ENCODE peak calls at places on chromosomes 13 and 19, in ten cellular contexts. One of them, this sample, is unnamed.

GRCh38 chr13:98291658-98292057 is 114.6 kb upstream of the RNF113B start:
- DNase-seq in activated naive CD4-positive, alpha-beta T cell treated with Interleukin-2 at 50 U/mL for 16 hours: no peak
- DNase-seq in fibroblast of the conjunctiva: no peak
- DNase-seq in cardiac fibroblast: no peak
- DNase-seq in psoas muscle: no peak
- DNase-seq in H1: no peak
- DNase-seq in activated CD8-positive, alpha-beta T cell treated with anti-CD3 and anti-CD28 coated beads, Interleukin-2, amount 10 ng/mL, durations not matched to agents 7 days and 5 days: no peak
- DNase-seq in stimulated activated CD8-positive, alpha-beta memory T cell treated with anti-CD3 and anti-CD28 coated beads, Interleukin-7, amount 100 ng/mL, for 48 hours: no peak
- DNase-seq in frontal cortex: peak; percentile 13
- DNase-seq in GM13976: no peak
- DNase-seq in this sample: no peak

GRCh38 chr13:24365191-24365590 is 55.8 kb downstream of the C1QTNF9 start:
- DNase-seq in activated naive CD4-positive, alpha-beta T cell treated with Interleukin-2 at 50 U/mL for 16 hours: no peak
- DNase-seq in fibroblast of the conjunctiva: no peak
- DNase-seq in activated CD8-positive, alpha-beta T cell treated with anti-CD3 and anti-CD28 coated beads, Interleukin-2, amount 10 ng/mL, durations not matched to agents 7 days and 5 days: no peak
- DNase-seq in H1: no peak
- DNase-seq in stimulated activated CD8-positive, alpha-beta memory T cell treated with anti-CD3 and anti-CD28 coated beads, Interleukin-7, amount 100 ng/mL, for 48 hours: no peak
- DNase-seq in GM13976: no peak
- DNase-seq in frontal cortex: no peak
- DNase-seq in psoas muscle: no peak
- DNase-seq in cardiac fibroblast: no peak
- DNase-seq in this sample: no peak

GRCh38 chr19:18086590-18087138 is at the start of gene IL12RB1:
- DNase-seq in cardiac fibroblast: no peak
- DNase-seq in fibroblast of the conjunctiva: no peak
- DNase-seq in frontal cortex: no peak
- DNase-seq in activated CD8-positive, alpha-beta T cell treated with anti-CD3 and anti-CD28 coated beads, Interleukin-2, amount 10 ng/mL, durations not matched to agents 7 days and 5 days: peak; percentile 87
- DNase-seq in psoas muscle: no peak
- DNase-seq in GM13976: peak; percentile 73
- DNase-seq in activated naive CD4-positive, alpha-beta T cell treated with Interleukin-2 at 50 U/mL for 16 hours: peak; percentile 59
- DNase-seq in H1: no peak
- DNase-seq in stimulated activated CD8-positive, alpha-beta memory T cell treated with anti-CD3 and anti-CD28 coated beads, Interleukin-7, amount 100 ng/mL, for 48 hours: no peak
- DNase-seq in this sample: no peak

GRCh38 chr19:55476100-55476775 is at the start of gene ZNF628:
- DNase-seq in cardiac fibroblast: peak; percentile 98
- DNase-seq in activated CD8-positive, alpha-beta T cell treated with anti-CD3 and anti-CD28 coated beads, Interleukin-2, amount 10 ng/mL, durations not matched to agents 7 days and 5 days: peak; percentile 99
- DNase-seq in GM13976: peak; percentile 99
- DNase-seq in activated naive CD4-positive, alpha-beta T cell treated with Interleukin-2 at 50 U/mL for 16 hours: peak; percentile 99
- DNase-seq in stimulated activated CD8-positive, alpha-beta memory T cell treated with anti-CD3 and anti-CD28 coated beads, Interleukin-7, amount 100 ng/mL, for 48 hours: peak; percentile 97
- DNase-seq in fibroblast of the conjunctiva: peak; percentile 95
- DNase-seq in H1: peak; percentile 96
- DNase-seq in frontal cortex: peak; percentile 99
- DNase-seq in psoas muscle: peak; percentile 100
- DNase-seq in this sample: peak; percentile 95

GRCh38 chr19:10018219-10018618 is 4.9 kb downstream of the RDH8 start:
- DNase-seq in activated naive CD4-positive, alpha-beta T cell treated with Interleukin-2 at 50 U/mL for 16 hours: no peak
- DNase-seq in frontal cortex: no peak
- DNase-seq in activated CD8-positive, alpha-beta T cell treated with anti-CD3 and anti-CD28 coated beads, Interleukin-2, amount 10 ng/mL, durations not matched to agents 7 days and 5 days: no peak
- DNase-seq in stimulated activated CD8-positive, alpha-beta memory T cell treated with anti-CD3 and anti-CD28 coated beads, Interleukin-7, amount 100 ng/mL, for 48 hours: no peak
- DNase-seq in H1: no peak
- DNase-seq in cardiac fibroblast: peak; percentile 63
- DNase-seq in fibroblast of the conjunctiva: no peak
- DNase-seq in GM13976: no peak
- DNase-seq in psoas muscle: no peak
- DNase-seq in this sample: no peak

GRCh38 chr19:41302624-41303351 is 7.2 kb upstream of the CCDC97 start:
- DNase-seq in GM13976: peak; percentile 83
- DNase-seq in activated naive CD4-positive, alpha-beta T cell treated with Interleukin-2 at 50 U/mL for 16 hours: peak; percentile 79
- DNase-seq in fibroblast of the conjunctiva: no peak
- DNase-seq in frontal cortex: no peak
- DNase-seq in stimulated activated CD8-positive, alpha-beta memory T cell treated with anti-CD3 and anti-CD28 coated beads, Interleukin-7, amount 100 ng/mL, for 48 hours: peak; percentile 83
- DNase-seq in cardiac fibroblast: no peak
- DNase-seq in psoas muscle: no peak
- DNase-seq in activated CD8-positive, alpha-beta T cell treated with anti-CD3 and anti-CD28 coated beads, Interleukin-2, amount 10 ng/mL, durations not matched to agents 7 days and 5 days: peak; percentile 83
- DNase-seq in H1: no peak
- DNase-seq in this sample: no peak

GRCh38 chr13:20157387-20157786 is 3.5 kb downstream of the GJA3 start:
- DNase-seq in stimulated activated CD8-positive, alpha-beta memory T cell treated with anti-CD3 and anti-CD28 coated beads, Interleukin-7, amount 100 ng/mL, for 48 hours: no peak
- DNase-seq in GM13976: no peak
- DNase-seq in frontal cortex: no peak
- DNase-seq in H1: no peak
- DNase-seq in fibroblast of the conjunctiva: no peak
- DNase-seq in activated naive CD4-positive, alpha-beta T cell treated with Interleukin-2 at 50 U/mL for 16 hours: no peak
- DNase-seq in activated CD8-positive, alpha-beta T cell treated with anti-CD3 and anti-CD28 coated beads, Interleukin-2, amount 10 ng/mL, durations not matched to agents 7 days and 5 days: no peak
- DNase-seq in psoas muscle: no peak
- DNase-seq in cardiac fibroblast: no peak
- DNase-seq in this sample: no peak

GRCh38 chr19:28020631-28021315 is 1192.2 kb downstream of the UQCRFS1 start:
- DNase-seq in activated CD8-positive, alpha-beta T cell treated with anti-CD3 and anti-CD28 coated beads, Interleukin-2, amount 10 ng/mL, durations not matched to agents 7 days and 5 days: no peak
- DNase-seq in fibroblast of the conjunctiva: no peak
- DNase-seq in H1: no peak
- DNase-seq in activated naive CD4-positive, alpha-beta T cell treated with Interleukin-2 at 50 U/mL for 16 hours: no peak
- DNase-seq in psoas muscle: no peak
- DNase-seq in frontal cortex: no peak
- DNase-seq in GM13976: no peak
- DNase-seq in stimulated activated CD8-positive, alpha-beta memory T cell treated with anti-CD3 and anti-CD28 coated beads, Interleukin-7, amount 100 ng/mL, for 48 hours: no peak
- DNase-seq in cardiac fibroblast: no peak
- DNase-seq in this sample: no peak

GRCh38 chr19:15296353-15296752 is 36.0 kb downstream of the BRD4 start:
- DNase-seq in psoas muscle: no peak
- DNase-seq in activated CD8-positive, alpha-beta T cell treated with anti-CD3 and anti-CD28 coated beads, Interleukin-2, amount 10 ng/mL, durations not matched to agents 7 days and 5 days: no peak
- DNase-seq in fibroblast of the conjunctiva: no peak
- DNase-seq in H1: no peak
- DNase-seq in activated naive CD4-positive, alpha-beta T cell treated with Interleukin-2 at 50 U/mL for 16 hours: no peak
- DNase-seq in stimulated activated CD8-positive, alpha-beta memory T cell treated with anti-CD3 and anti-CD28 coated beads, Interleukin-7, amount 100 ng/mL, for 48 hours: no peak
- DNase-seq in frontal cortex: no peak
- DNase-seq in cardiac fibroblast: no peak
- DNase-seq in GM13976: no peak
- DNase-seq in this sample: no peak

GRCh38 chr13:30061217-30061616 is 210.8 kb upstream of the UBL3 start:
- DNase-seq in GM13976: no peak
- DNase-seq in psoas muscle: no peak
- DNase-seq in activated naive CD4-positive, alpha-beta T cell treated with Interleukin-2 at 50 U/mL for 16 hours: no peak
- DNase-seq in frontal cortex: no peak
- DNase-seq in fibroblast of the conjunctiva: no peak
- DNase-seq in activated CD8-positive, alpha-beta T cell treated with anti-CD3 and anti-CD28 coated beads, Interleukin-2, amount 10 ng/mL, durations not matched to agents 7 days and 5 days: no peak
- DNase-seq in stimulated activated CD8-positive, alpha-beta memory T cell treated with anti-CD3 and anti-CD28 coated beads, Interleukin-7, amount 100 ng/mL, for 48 hours: no peak
- DNase-seq in cardiac fibroblast: no peak
- DNase-seq in H1: no peak
- DNase-seq in this sample: no peak

GRCh38 chr13:112487127-112487517 is 100.8 kb downstream of the TUBGCP3 start:
- DNase-seq in frontal cortex: no peak
- DNase-seq in activated naive CD4-positive, alpha-beta T cell treated with Interleukin-2 at 50 U/mL for 16 hours: no peak
- DNase-seq in stimulated activated CD8-positive, alpha-beta memory T cell treated with anti-CD3 and anti-CD28 coated beads, Interleukin-7, amount 100 ng/mL, for 48 hours: no peak
- DNase-seq in H1: no peak
- DNase-seq in GM13976: no peak
- DNase-seq in fibroblast of the conjunctiva: no peak
- DNase-seq in cardiac fibroblast: no peak
- DNase-seq in activated CD8-positive, alpha-beta T cell treated with anti-CD3 and anti-CD28 coated beads, Interleukin-2, amount 10 ng/mL, durations not matched to agents 7 days and 5 days: no peak
- DNase-seq in psoas muscle: no peak
- DNase-seq in this sample: no peak

GRCh38 chr13:100235311-100235901 is 146.5 kb downstream of the PCCA start:
- DNase-seq in H1: no peak
- DNase-seq in stimulated activated CD8-positive, alpha-beta memory T cell treated with anti-CD3 and anti-CD28 coated beads, Interleukin-7, amount 100 ng/mL, for 48 hours: no peak
- DNase-seq in fibroblast of the conjunctiva: peak; percentile 46
- DNase-seq in activated naive CD4-positive, alpha-beta T cell treated with Interleukin-2 at 50 U/mL for 16 hours: no peak
- DNase-seq in activated CD8-positive, alpha-beta T cell treated with anti-CD3 and anti-CD28 coated beads, Interleukin-2, amount 10 ng/mL, durations not matched to agents 7 days and 5 days: peak; percentile 31
- DNase-seq in cardiac fibroblast: peak; percentile 82
- DNase-seq in psoas muscle: no peak
- DNase-seq in GM13976: peak; percentile 42
- DNase-seq in frontal cortex: peak; percentile 26
- DNase-seq in this sample: no peak

GRCh38 chr19:33344210-33344609 is 29.3 kb upstream of the CEBPG start:
- DNase-seq in H1: no peak
- DNase-seq in frontal cortex: no peak
- DNase-seq in cardiac fibroblast: peak; percentile 21
- DNase-seq in GM13976: no peak
- DNase-seq in psoas muscle: peak; percentile 51
- DNase-seq in fibroblast of the conjunctiva: no peak
- DNase-seq in stimulated activated CD8-positive, alpha-beta memory T cell treated with anti-CD3 and anti-CD28 coated beads, Interleukin-7, amount 100 ng/mL, for 48 hours: no peak
- DNase-seq in activated naive CD4-positive, alpha-beta T cell treated with Interleukin-2 at 50 U/mL for 16 hours: no peak
- DNase-seq in activated CD8-positive, alpha-beta T cell treated with anti-CD3 and anti-CD28 coated beads, Interleukin-2, amount 10 ng/mL, durations not matched to agents 7 days and 5 days: no peak
- DNase-seq in this sample: no peak

GRCh38 chr13:80329250-80329649 is 11.7 kb downstream of the SPRY2 start:
- DNase-seq in activated CD8-positive, alpha-beta T cell treated with anti-CD3 and anti-CD28 coated beads, Interleukin-2, amount 10 ng/mL, durations not matched to agents 7 days and 5 days: no peak
- DNase-seq in activated naive CD4-positive, alpha-beta T cell treated with Interleukin-2 at 50 U/mL for 16 hours: no peak
- DNase-seq in frontal cortex: no peak
- DNase-seq in H1: no peak
- DNase-seq in cardiac fibroblast: no peak
- DNase-seq in fibroblast of the conjunctiva: no peak
- DNase-seq in psoas muscle: no peak
- DNase-seq in stimulated activated CD8-positive, alpha-beta memory T cell treated with anti-CD3 and anti-CD28 coated beads, Interleukin-7, amount 100 ng/mL, for 48 hours: no peak
- DNase-seq in GM13976: no peak
- DNase-seq in this sample: no peak

GRCh38 chr13:33678906-33679657 is 138.9 kb upstream of the RFC3 start:
- DNase-seq in fibroblast of the conjunctiva: no peak
- DNase-seq in cardiac fibroblast: peak; percentile 94
- DNase-seq in H1: no peak
- DNase-seq in stimulated activated CD8-positive, alpha-beta memory T cell treated with anti-CD3 and anti-CD28 coated beads, Interleukin-7, amount 100 ng/mL, for 48 hours: peak; percentile 82
- DNase-seq in frontal cortex: peak; percentile 40
- DNase-seq in GM13976: peak; percentile 88
- DNase-seq in activated CD8-positive, alpha-beta T cell treated with anti-CD3 and anti-CD28 coated beads, Interleukin-2, amount 10 ng/mL, durations not matched to agents 7 days and 5 days: peak; percentile 42
- DNase-seq in psoas muscle: peak; percentile 51
- DNase-seq in activated naive CD4-positive, alpha-beta T cell treated with Interleukin-2 at 50 U/mL for 16 hours: peak; percentile 87
- DNase-seq in this sample: no peak

GRCh38 chr13:23578411-23579071 is 8.3 kb downstream of the TNFRSF19 start:
- DNase-seq in stimulated activated CD8-positive, alpha-beta memory T cell treated with anti-CD3 and anti-CD28 coated beads, Interleukin-7, amount 100 ng/mL, for 48 hours: peak; percentile 49
- DNase-seq in psoas muscle: peak; percentile 87
- DNase-seq in H1: peak; percentile 82
- DNase-seq in GM13976: peak; percentile 75
- DNase-seq in activated CD8-positive, alpha-beta T cell treated with anti-CD3 and anti-CD28 coated beads, Interleukin-2, amount 10 ng/mL, durations not matched to agents 7 days and 5 days: peak; percentile 78
- DNase-seq in activated naive CD4-positive, alpha-beta T cell treated with Interleukin-2 at 50 U/mL for 16 hours: peak; percentile 70
- DNase-seq in cardiac fibroblast: peak; percentile 72
- DNase-seq in frontal cortex: no peak
- DNase-seq in fibroblast of the conjunctiva: peak; percentile 38
- DNase-seq in this sample: no peak

GRCh38 chr13:50733392-50733791 is 110.1 kb downstream of the DLEU7 start:
- DNase-seq in cardiac fibroblast: no peak
- DNase-seq in H1: no peak
- DNase-seq in activated naive CD4-positive, alpha-beta T cell treated with Interleukin-2 at 50 U/mL for 16 hours: no peak
- DNase-seq in activated CD8-positive, alpha-beta T cell treated with anti-CD3 and anti-CD28 coated beads, Interleukin-2, amount 10 ng/mL, durations not matched to agents 7 days and 5 days: no peak
- DNase-seq in fibroblast of the conjunctiva: no peak
- DNase-seq in frontal cortex: no peak
- DNase-seq in GM13976: no peak
- DNase-seq in stimulated activated CD8-positive, alpha-beta memory T cell treated with anti-CD3 and anti-CD28 coated beads, Interleukin-7, amount 100 ng/mL, for 48 hours: no peak
- DNase-seq in psoas muscle: no peak
- DNase-seq in this sample: no peak

GRCh38 chr19:43726736-43727592 is 11.1 kb downstream of the IRGC start:
- DNase-seq in fibroblast of the conjunctiva: no peak
- DNase-seq in psoas muscle: no peak
- DNase-seq in activated CD8-positive, alpha-beta T cell treated with anti-CD3 and anti-CD28 coated beads, Interleukin-2, amount 10 ng/mL, durations not matched to agents 7 days and 5 days: no peak
- DNase-seq in activated naive CD4-positive, alpha-beta T cell treated with Interleukin-2 at 50 U/mL for 16 hours: no peak
- DNase-seq in GM13976: no peak
- DNase-seq in cardiac fibroblast: no peak
- DNase-seq in stimulated activated CD8-positive, alpha-beta memory T cell treated with anti-CD3 and anti-CD28 coated beads, Interleukin-7, amount 100 ng/mL, for 48 hours: no peak
- DNase-seq in H1: no peak
- DNase-seq in frontal cortex: no peak
- DNase-seq in this sample: peak; percentile 6

GRCh38 chr19:51002542-51003311 is 1.3 kb upstream of the KLK8 start:
- DNase-seq in activated CD8-positive, alpha-beta T cell treated with anti-CD3 and anti-CD28 coated beads, Interleukin-2, amount 10 ng/mL, durations not matched to agents 7 days and 5 days: peak; percentile 43
- DNase-seq in stimulated activated CD8-positive, alpha-beta memory T cell treated with anti-CD3 and anti-CD28 coated beads, Interleukin-7, amount 100 ng/mL, for 48 hours: peak; percentile 25
- DNase-seq in cardiac fibroblast: peak; percentile 18
- DNase-seq in H1: peak; percentile 83
- DNase-seq in GM13976: peak; percentile 60
- DNase-seq in psoas muscle: no peak
- DNase-seq in fibroblast of the conjunctiva: no peak
- DNase-seq in frontal cortex: no peak
- DNase-seq in activated naive CD4-positive, alpha-beta T cell treated with Interleukin-2 at 50 U/mL for 16 hours: no peak
- DNase-seq in this sample: no peak

GRCh38 chr19:39307233-39307821 is 11.1 kb downstream of the IFNL1 start:
- DNase-seq in H1: peak; percentile 89
- DNase-seq in frontal cortex: no peak
- DNase-seq in GM13976: no peak
- DNase-seq in fibroblast of the conjunctiva: no peak
- DNase-seq in stimulated activated CD8-positive, alpha-beta memory T cell treated with anti-CD3 and anti-CD28 coated beads, Interleukin-7, amount 100 ng/mL, for 48 hours: no peak
- DNase-seq in cardiac fibroblast: peak; percentile 10
- DNase-seq in psoas muscle: no peak
- DNase-seq in activated CD8-positive, alpha-beta T cell treated with anti-CD3 and anti-CD28 coated beads, Interleukin-2, amount 10 ng/mL, durations not matched to agents 7 days and 5 days: no peak
- DNase-seq in activated naive CD4-positive, alpha-beta T cell treated with Interleukin-2 at 50 U/mL for 16 hours: no peak
- DNase-seq in this sample: no peak

GRCh38 chr19:32691291-32691951 is at the start of gene NUDT19:
- DNase-seq in psoas muscle: peak; percentile 93
- DNase-seq in frontal cortex: peak; percentile 73
- DNase-seq in activated naive CD4-positive, alpha-beta T cell treated with Interleukin-2 at 50 U/mL for 16 hours: peak; percentile 84
- DNase-seq in stimulated activated CD8-positive, alpha-beta memory T cell treated with anti-CD3 and anti-CD28 coated beads, Interleukin-7, amount 100 ng/mL, for 48 hours: peak; percentile 79
- DNase-seq in GM13976: peak; percentile 91
- DNase-seq in fibroblast of the conjunctiva: peak; percentile 37
- DNase-seq in activated CD8-positive, alpha-beta T cell treated with anti-CD3 and anti-CD28 coated beads, Interleukin-2, amount 10 ng/mL, durations not matched to agents 7 days and 5 days: peak; percentile 88
- DNase-seq in cardiac fibroblast: peak; percentile 83
- DNase-seq in H1: peak; percentile 60
- DNase-seq in this sample: peak; percentile 85

GRCh38 chr19:14475251-14476073 is at the start of gene PTGER1:
- DNase-seq in GM13976: peak; percentile 67
- DNase-seq in H1: peak; percentile 76
- DNase-seq in cardiac fibroblast: peak; percentile 45
- DNase-seq in psoas muscle: no peak
- DNase-seq in frontal cortex: no peak
- DNase-seq in stimulated activated CD8-positive, alpha-beta memory T cell treated with anti-CD3 and anti-CD28 coated beads, Interleukin-7, amount 100 ng/mL, for 48 hours: no peak
- DNase-seq in activated naive CD4-positive, alpha-beta T cell treated with Interleukin-2 at 50 U/mL for 16 hours: peak; percentile 25
- DNase-seq in activated CD8-positive, alpha-beta T cell treated with anti-CD3 and anti-CD28 coated beads, Interleukin-2, amount 10 ng/mL, durations not matched to agents 7 days and 5 days: peak; percentile 60
- DNase-seq in fibroblast of the conjunctiva: no peak
- DNase-seq in this sample: no peak

GRCh38 chr19:29944415-29945012 is 2.5 kb downstream of the URI1 start:
- DNase-seq in psoas muscle: no peak
- DNase-seq in H1: no peak
- DNase-seq in stimulated activated CD8-positive, alpha-beta memory T cell treated with anti-CD3 and anti-CD28 coated beads, Interleukin-7, amount 100 ng/mL, for 48 hours: no peak
- DNase-seq in activated CD8-positive, alpha-beta T cell treated with anti-CD3 and anti-CD28 coated beads, Interleukin-2, amount 10 ng/mL, durations not matched to agents 7 days and 5 days: no peak
- DNase-seq in fibroblast of the conjunctiva: no peak
- DNase-seq in frontal cortex: no peak
- DNase-seq in GM13976: no peak
- DNase-seq in cardiac fibroblast: no peak
- DNase-seq in activated naive CD4-positive, alpha-beta T cell treated with Interleukin-2 at 50 U/mL for 16 hours: no peak
- DNase-seq in this sample: no peak

GRCh38 chr13:99982021-99982740 is 597 bp downstream of the ZIC2 start:
- DNase-seq in H1: no peak
- DNase-seq in activated naive CD4-positive, alpha-beta T cell treated with Interleukin-2 at 50 U/mL for 16 hours: no peak
- DNase-seq in stimulated activated CD8-positive, alpha-beta memory T cell treated with anti-CD3 and anti-CD28 coated beads, Interleukin-7, amount 100 ng/mL, for 48 hours: no peak
- DNase-seq in activated CD8-positive, alpha-beta T cell treated with anti-CD3 and anti-CD28 coated beads, Interleukin-2, amount 10 ng/mL, durations not matched to agents 7 days and 5 days: no peak
- DNase-seq in cardiac fibroblast: no peak
- DNase-seq in fibroblast of the conjunctiva: no peak
- DNase-seq in GM13976: no peak
- DNase-seq in psoas muscle: no peak
- DNase-seq in frontal cortex: no peak
- DNase-seq in this sample: no peak

GRCh38 chr19:1401138-1401888 is at the start of gene GAMT:
- DNase-seq in cardiac fibroblast: no peak
- DNase-seq in fibroblast of the conjunctiva: no peak
- DNase-seq in activated naive CD4-positive, alpha-beta T cell treated with Interleukin-2 at 50 U/mL for 16 hours: peak; percentile 61
- DNase-seq in psoas muscle: no peak
- DNase-seq in H1: no peak
- DNase-seq in activated CD8-positive, alpha-beta T cell treated with anti-CD3 and anti-CD28 coated beads, Interleukin-2, amount 10 ng/mL, durations not matched to agents 7 days and 5 days: peak; percentile 61
- DNase-seq in GM13976: peak; percentile 91
- DNase-seq in stimulated activated CD8-positive, alpha-beta memory T cell treated with anti-CD3 and anti-CD28 coated beads, Interleukin-7, amount 100 ng/mL, for 48 hours: no peak
- DNase-seq in frontal cortex: peak; percentile 91
- DNase-seq in this sample: no peak

GRCh38 chr13:31201341-31202024 is 1.7 kb downstream of the B3GLCT start:
- DNase-seq in stimulated activated CD8-positive, alpha-beta memory T cell treated with anti-CD3 and anti-CD28 coated beads, Interleukin-7, amount 100 ng/mL, for 48 hours: no peak
- DNase-seq in activated CD8-positive, alpha-beta T cell treated with anti-CD3 and anti-CD28 coated beads, Interleukin-2, amount 10 ng/mL, durations not matched to agents 7 days and 5 days: no peak
- DNase-seq in psoas muscle: no peak
- DNase-seq in H1: no peak
- DNase-seq in fibroblast of the conjunctiva: no peak
- DNase-seq in GM13976: no peak
- DNase-seq in frontal cortex: no peak
- DNase-seq in cardiac fibroblast: peak; percentile 63
- DNase-seq in activated naive CD4-positive, alpha-beta T cell treated with Interleukin-2 at 50 U/mL for 16 hours: no peak
- DNase-seq in this sample: no peak

GRCh38 chr19:49988433-49988832 is 27.5 kb upstream of the SIGLEC11 start:
- DNase-seq in activated naive CD4-positive, alpha-beta T cell treated with Interleukin-2 at 50 U/mL for 16 hours: peak; percentile 33
- DNase-seq in frontal cortex: no peak
- DNase-seq in GM13976: no peak
- DNase-seq in cardiac fibroblast: peak; percentile 70
- DNase-seq in fibroblast of the conjunctiva: no peak
- DNase-seq in psoas muscle: no peak
- DNase-seq in stimulated activated CD8-positive, alpha-beta memory T cell treated with anti-CD3 and anti-CD28 coated beads, Interleukin-7, amount 100 ng/mL, for 48 hours: peak; percentile 39
- DNase-seq in activated CD8-positive, alpha-beta T cell treated with anti-CD3 and anti-CD28 coated beads, Interleukin-2, amount 10 ng/mL, durations not matched to agents 7 days and 5 days: no peak
- DNase-seq in H1: no peak
- DNase-seq in this sample: no peak

This sample was measured in hypothalamus.